ENCODE peak calls at places on chromosome 16, in eight cellular contexts. A is CD4-positive, alpha-beta T cell; Y is AG09309; H is Peyer's patch; K is Calu3; D is right atrium auricular region; U is cardiac muscle cell; B is Panc1. L is an unnamed sample.
A peak's percentile ranks its signal among the peaks of the same experiment; 100 is the strongest.

GRCh38 chr16:66524601-66525164 is 25.2 kb downstream of the TK2 start:
- DNase-seq in A (no peak), Y (no peak), H (peak; percentile 46), K (no peak), D (no peak), U (no peak), B (no peak), L (no peak)

GRCh38 chr16:53608094-53608493 is 95.6 kb downstream of the RPGRIP1L start:
- DNase-seq in A (no peak), Y (no peak), H (no peak), K (no peak), D (no peak), U (no peak), B (no peak), L (no peak)

GRCh38 chr16:526181-527014 is 1.1 kb upstream of the CAPN15 start:
- DNase-seq in A (no peak), Y (no peak), H (no peak), K (no peak), D (peak; percentile 70), U (peak; percentile 92), B (no peak), L (peak; percentile 38)

GRCh38 chr16:67304006-67304405 is 22.5 kb downstream of the KCTD19 start:
- DNase-seq in A (no peak), Y (peak; percentile 5), H (no peak), K (no peak), D (no peak), U (no peak), B (no peak), L (no peak)

GRCh38 chr16:70428178-70428998 is 10.5 kb downstream of the ST3GAL2 start:
- DNase-seq in A (no peak), Y (peak; percentile 71), H (peak; percentile 90), K (peak; percentile 94), D (peak; percentile 96), U (peak; percentile 95), B (peak; percentile 71), L (peak; percentile 83)

GRCh38 chr16:79269211-79269863 is 331.2 kb downstream of the MAF start:
- DNase-seq in A (peak; percentile 10), Y (no peak), H (no peak), K (no peak), D (no peak), U (no peak), B (no peak), L (peak; percentile 87)

GRCh38 chr16:64051826-64052225 is 1070.0 kb downstream of the CDH11 start:
- DNase-seq in A (no peak), Y (no peak), H (no peak), K (no peak), D (no peak), U (peak; percentile 47), B (peak; percentile 4), L (no peak)

GRCh38 chr16:1499756-1500464 is 6.8 kb downstream of the TELO2 start:
- DNase-seq in A (no peak), Y (no peak), H (no peak), K (no peak), D (no peak), U (no peak), B (no peak), L (no peak)

GRCh38 chr16:85089485-85089884 is 22.8 kb downstream of the CIBAR2 start:
- DNase-seq in A (no peak), Y (no peak), H (no peak), K (no peak), D (no peak), U (peak; percentile 41), B (no peak), L (no peak)

GRCh38 chr16:67464565-67464964 is 16.4 kb downstream of the ATP6V0D1 start:
- DNase-seq in A (no peak), Y (no peak), H (no peak), K (no peak), D (no peak), U (no peak), B (no peak), L (no peak)

GRCh38 chr16:86566966-86567700 is 504 bp downstream of the FOXC2 start:
- DNase-seq in A (no peak), Y (no peak), H (no peak), K (peak; percentile 68), D (no peak), U (peak; percentile 79), B (no peak), L (no peak)

GRCh38 chr16:1351582-1352362 is at the start of the genes GNPTG and TSR3:
- DNase-seq in A (peak; percentile 70), Y (peak; percentile 69), H (peak; percentile 92), K (peak; percentile 94), D (peak; percentile 81), U (peak; percentile 90), B (no peak), L (peak; percentile 84)

GRCh38 chr16:56193951-56194726 is 2.9 kb downstream of the GNAO1 start:
- DNase-seq in A (peak; percentile 69), Y (no peak), H (peak; percentile 69), K (no peak), D (peak; percentile 83), U (peak; percentile 97), B (no peak), L (peak; percentile 82)

GRCh38 chr16:84314373-84314772 is 19.7 kb downstream of the WFDC1 start:
- DNase-seq in A (no peak), Y (no peak), H (no peak), K (no peak), D (no peak), U (no peak), B (no peak), L (no peak)

GRCh38 chr16:78503501-78504110 is 404.2 kb downstream of the WWOX start:
- DNase-seq in A (peak; percentile 8), Y (no peak), H (no peak), K (peak; percentile 53), D (peak; percentile 69), U (peak; percentile 79), B (peak; percentile 2), L (peak; percentile 64)

GRCh38 chr16:26178298-26178697 is 486.5 kb downstream of the HS3ST4 start:
- DNase-seq in A (no peak), Y (no peak), H (no peak), K (no peak), D (no peak), U (no peak), B (no peak), L (no peak)

GRCh38 chr16:80720759-80721470 is 83.5 kb downstream of the CDYL2 start:
- DNase-seq in A (no peak), Y (no peak), H (no peak), K (no peak), D (no peak), U (peak; percentile 11), B (no peak), L (no peak)

DNA sequence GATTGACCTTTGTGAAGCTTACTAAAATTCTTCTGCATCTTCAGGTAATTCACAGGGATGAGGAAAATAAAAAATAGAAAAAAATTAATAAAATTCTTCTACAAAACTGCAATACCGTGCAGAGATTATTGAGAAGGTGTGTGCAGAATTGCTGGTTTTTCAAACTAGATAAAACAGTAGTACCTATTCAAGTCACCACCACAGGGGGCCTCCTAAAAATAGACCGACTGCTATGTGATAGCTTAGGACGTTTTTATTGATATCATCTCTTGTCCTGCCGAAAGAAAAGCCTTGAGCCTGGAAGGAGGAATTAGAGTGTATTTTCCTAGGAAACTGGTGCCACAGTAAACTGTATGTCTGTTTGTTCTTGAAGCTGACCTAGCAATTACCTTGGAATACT is 325.9 kb downstream of the ZFHX3 start:
- DNase-seq in A (no peak), Y (no peak), H (no peak), K (no peak), D (no peak), U (no peak), B (no peak), L (no peak)
- TF ChIP-seq CTCF in A (no peak), Y (no peak), H (no peak), K (no peak), D (no peak), U (no peak), B (no peak), L (no peak)

GRCh38 chr16:88672776-88673175 is 9.9 kb upstream of the MVD start:
- DNase-seq in A (no peak), Y (no peak), H (no peak), K (no peak), D (no peak), U (peak; percentile 48), B (no peak), L (no peak)
- TF ChIP-seq CTCF in A (no peak), Y (no peak), H (peak; percentile 29), K (no peak), D (no peak), U (peak; percentile 34), B (no peak), L (no peak)

GRCh38 chr16:48287239-48287638 is 39.9 kb upstream of the ABCC11 start:
- DNase-seq in A (no peak), Y (no peak), H (no peak), K (no peak), D (no peak), U (no peak), B (no peak), L (no peak)

GRCh38 chr16:48279199-48279598 is 31.9 kb upstream of the ABCC11 start:
- DNase-seq in A (no peak), Y (no peak), H (no peak), K (no peak), D (no peak), U (no peak), B (no peak), L (no peak)

GRCh38 chr16:48282636-48283263 is 35.4 kb upstream of the ABCC11 start:
- DNase-seq in A (no peak), Y (no peak), H (no peak), K (no peak), D (no peak), U (peak; percentile 48), B (no peak), L (no peak)

DNA sequence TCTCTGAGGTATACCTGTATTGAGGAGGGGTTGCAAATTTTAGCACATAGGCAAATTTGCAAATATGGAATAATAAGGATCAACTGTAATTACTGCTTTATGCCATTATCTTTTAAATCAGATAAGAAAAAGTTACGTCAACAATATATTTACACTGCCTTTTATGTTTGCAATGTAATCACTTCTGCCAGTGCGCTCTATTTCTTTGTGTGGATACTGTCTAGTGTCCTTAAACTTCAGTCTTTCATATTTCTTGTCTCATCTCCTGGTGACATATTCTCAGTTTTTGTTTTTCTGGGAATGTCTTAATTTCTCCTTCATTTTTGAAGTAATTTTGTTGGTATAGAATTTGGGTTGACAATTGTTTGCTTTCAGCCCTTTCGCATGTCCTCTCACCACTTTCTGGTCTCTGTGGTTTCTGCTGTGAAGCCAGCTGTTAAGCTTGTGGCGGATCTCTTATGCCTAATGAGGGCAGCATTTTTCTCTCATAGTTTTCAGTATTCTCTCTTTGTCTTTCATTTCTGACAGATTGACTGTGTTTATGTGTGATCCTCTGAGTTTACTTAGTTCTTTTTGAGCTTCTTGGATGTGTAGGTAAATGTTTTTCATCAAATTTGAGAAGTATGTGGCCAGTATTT is 37.6 kb upstream of the ABCC11 start:
- DNase-seq in A (no peak), Y (no peak), H (no peak), K (no peak), D (no peak), U (no peak), B (no peak), L (no peak)
- TF ChIP-seq CTCF in A (no peak), Y (no peak), H (no peak), K (no peak), D (no peak), U (no peak), B (no peak), L (no peak)

DNA sequence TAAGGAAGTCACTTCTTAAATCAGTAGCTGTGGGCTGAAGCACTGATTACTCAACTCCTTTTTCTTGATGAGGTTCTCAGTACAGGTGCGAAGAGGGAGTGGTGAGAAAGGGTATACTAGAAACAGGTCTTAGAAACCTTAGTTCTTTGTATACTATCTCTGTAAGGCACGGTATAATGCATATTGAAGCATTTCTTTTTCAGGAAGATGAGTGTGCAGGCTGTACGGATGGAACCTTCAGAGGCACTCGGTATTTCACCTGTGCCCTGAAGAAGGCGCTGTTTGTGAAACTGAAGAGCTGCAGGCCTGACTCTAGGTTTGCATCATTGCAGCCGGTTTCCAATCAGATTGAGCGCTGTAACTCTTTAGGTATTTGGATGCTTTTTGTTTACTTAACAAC is 39.2 kb downstream of the CYLD start:
- DNase-seq in A (no peak), Y (no peak), H (no peak), K (no peak), D (no peak), U (no peak), B (no peak), L (peak; percentile 24)
- TF ChIP-seq CTCF in A (peak; percentile 32), Y (no peak), H (no peak), K (no peak), D (no peak), U (no peak), B (peak; percentile 28), L (peak; percentile 30)

L was measured in activated CD8-positive, alpha-beta T cell treated with anti-CD3 and anti-CD28 coated beads for 36 hours.